ENCODE peak calls at places on chromosomes 6 and 20, in eight cellular contexts. B, I, F, M, L, H, G and O are unnamed samples.

GRCh38 chr6:125002090-125002741 is 40.0 kb downstream of the RNF217 start:
- DNase-seq in B (no peak), I (peak), F (no peak), M (no peak), L (peak), H (no peak), G (peak), O (no peak)

GRCh38 chr6:18391018-18391417 is 3.9 kb downstream of the RNF144B start:
- DNase-seq in B (no peak), I (no peak), F (no peak), M (no peak), L (no peak), H (no peak), G (no peak), O (no peak)

GRCh38 chr20:45406260-45407066 is 1.6 kb upstream of the DBNDD2 start:
- DNase-seq in B (peak), I (peak), F (peak), M (peak), L (no peak), H (peak), G (peak), O (peak)

GRCh38 chr20:36574278-36575065 is 1.1 kb downstream of the TGIF2 start:
- DNase-seq in B (peak), I (peak), F (no peak), M (peak), L (peak), H (peak), G (peak), O (peak)

GRCh38 chr20:9949563-9949962 is 85.2 kb upstream of the ANKEF1 start:
- DNase-seq in B (no peak), I (no peak), F (no peak), M (no peak), L (no peak), H (no peak), G (no peak), O (no peak)

GRCh38 chr6:131924881-131925474 is 26.2 kb downstream of the CCN2 start:
- DNase-seq in B (no peak), I (peak), F (no peak), M (no peak), L (no peak), H (no peak), G (peak), O (no peak)

GRCh38 chr20:13546497-13547131 is 92.1 kb downstream of the TASP1 start:
- DNase-seq in B (peak), I (peak), F (peak), M (peak), L (peak), H (peak), G (peak), O (peak)

GRCh38 chr20:24804481-24805206 is 144.4 kb upstream of the CST7 start:
- DNase-seq in B (no peak), I (no peak), F (no peak), M (no peak), L (no peak), H (no peak), G (no peak), O (no peak)

GRCh38 chr20:50491926-50492634 is 18.1 kb upstream of the PTPN1 start:
- DNase-seq in B (no peak), I (no peak), F (no peak), M (no peak), L (no peak), H (no peak), G (peak), O (no peak)

GRCh38 chr6:151067684-151068596 is 171.8 kb upstream of the AKAP12 start:
- DNase-seq in B (no peak), I (no peak), F (peak), M (no peak), L (peak), H (peak), G (peak), O (no peak)

GRCh38 chr20:53227523-53227922 is 255.4 kb downstream of the TSHZ2 start:
- DNase-seq in B (no peak), I (no peak), F (no peak), M (no peak), L (no peak), H (no peak), G (no peak), O (no peak)

GRCh38 chr6:70221025-70221714 is 81.7 kb downstream of the COL9A1 start:
- DNase-seq in B (peak), I (peak), F (no peak), M (no peak), L (no peak), H (no peak), G (peak), O (peak)

GRCh38 chr6:153038378-153038777 is 35.9 kb upstream of the MTRF1L start:
- DNase-seq in B (no peak), I (no peak), F (no peak), M (no peak), L (no peak), H (no peak), G (no peak), O (no peak)

GRCh38 chr6:13873288-13874190 is 51.2 kb upstream of the RNF182 start:
- DNase-seq in B (peak), I (peak), F (peak), M (peak), L (peak), H (peak), G (peak), O (peak)

GRCh38 chr6:139588076-139588639 is 213.7 kb upstream of the CITED2 start:
- DNase-seq in B (no peak), I (peak), F (no peak), M (no peak), L (no peak), H (peak), G (peak), O (peak)